ENCODE peak calls at places on chromosomes 4 and X, in six cellular contexts. One of them, this sample, is unnamed.

GRCh38 chr4:176525576-176525975 is 205.8 kb downstream of the SPCS3 start:
- DNase-seq in A549: no peak
- DNase-seq in stimulated activated CD8-positive, alpha-beta memory T cell treated with anti-CD3 and anti-CD28 coated beads, Interleukin-4, amount 100 ng/mL, for 4 hours: no peak
- DNase-seq in RPMI7951: no peak
- DNase-seq in NCI-H460: no peak
- DNase-seq in astrocyte of the spinal cord: no peak
- DNase-seq in this sample: no peak

GRCh38 chrX:41515376-41515775 is 68.2 kb downstream of the NYX start:
- DNase-seq in stimulated activated CD8-positive, alpha-beta memory T cell treated with anti-CD3 and anti-CD28 coated beads, Interleukin-4, amount 100 ng/mL, for 4 hours: no peak
- DNase-seq in astrocyte of the spinal cord: no peak
- DNase-seq in RPMI7951: no peak
- DNase-seq in NCI-H460: no peak
- DNase-seq in A549: no peak
- DNase-seq in this sample: no peak

GRCh38 chr4:83358410-83358809 is 23.8 kb upstream of the HPSE start:
- DNase-seq in RPMI7951: peak
- DNase-seq in astrocyte of the spinal cord: peak
- DNase-seq in stimulated activated CD8-positive, alpha-beta memory T cell treated with anti-CD3 and anti-CD28 coated beads, Interleukin-4, amount 100 ng/mL, for 4 hours: no peak
- DNase-seq in A549: peak
- DNase-seq in NCI-H460: peak
- DNase-seq in this sample: peak

GRCh38 chr4:48944659-48945290 is 38.2 kb upstream of the OCIAD2 start:
- DNase-seq in A549: peak
- DNase-seq in NCI-H460: no peak
- DNase-seq in RPMI7951: no peak
- DNase-seq in astrocyte of the spinal cord: no peak
- DNase-seq in stimulated activated CD8-positive, alpha-beta memory T cell treated with anti-CD3 and anti-CD28 coated beads, Interleukin-4, amount 100 ng/mL, for 4 hours: peak
- DNase-seq in this sample: no peak

GRCh38 chr4:80336582-80336981 is 1.1 kb downstream of the CFAP299 start:
- DNase-seq in A549: peak
- DNase-seq in NCI-H460: peak
- DNase-seq in RPMI7951: peak
- DNase-seq in astrocyte of the spinal cord: peak
- DNase-seq in stimulated activated CD8-positive, alpha-beta memory T cell treated with anti-CD3 and anti-CD28 coated beads, Interleukin-4, amount 100 ng/mL, for 4 hours: no peak
- DNase-seq in this sample: peak

GRCh38 chrX:646796-647195 is 16.2 kb downstream of the SHOX start:
- DNase-seq in astrocyte of the spinal cord: no peak
- DNase-seq in A549: no peak
- DNase-seq in NCI-H460: no peak
- DNase-seq in RPMI7951: no peak
- DNase-seq in stimulated activated CD8-positive, alpha-beta memory T cell treated with anti-CD3 and anti-CD28 coated beads, Interleukin-4, amount 100 ng/mL, for 4 hours: no peak
- DNase-seq in this sample: no peak

GRCh38 chrX:94524867-94525266 is 850.9 kb downstream of the FAM133A start:
- DNase-seq in astrocyte of the spinal cord: no peak
- DNase-seq in stimulated activated CD8-positive, alpha-beta memory T cell treated with anti-CD3 and anti-CD28 coated beads, Interleukin-4, amount 100 ng/mL, for 4 hours: no peak
- DNase-seq in A549: no peak
- DNase-seq in RPMI7951: no peak
- DNase-seq in NCI-H460: no peak
- DNase-seq in this sample: no peak

GRCh38 chr4:184170996-184171395 is 46.7 kb downstream of the ENPP6 start:
- DNase-seq in A549: no peak
- DNase-seq in NCI-H460: no peak
- DNase-seq in RPMI7951: no peak
- DNase-seq in stimulated activated CD8-positive, alpha-beta memory T cell treated with anti-CD3 and anti-CD28 coated beads, Interleukin-4, amount 100 ng/mL, for 4 hours: no peak
- DNase-seq in astrocyte of the spinal cord: peak
- DNase-seq in this sample: peak

GRCh38 chr4:141646969-141647368 is 10.6 kb downstream of the IL15 start:
- DNase-seq in NCI-H460: no peak
- DNase-seq in stimulated activated CD8-positive, alpha-beta memory T cell treated with anti-CD3 and anti-CD28 coated beads, Interleukin-4, amount 100 ng/mL, for 4 hours: no peak
- DNase-seq in astrocyte of the spinal cord: no peak
- DNase-seq in A549: no peak
- DNase-seq in RPMI7951: no peak
- DNase-seq in this sample: no peak

This sample was measured in renal cortical epithelial cell.